ENCODE peak calls at places on chromosomes 12 and 14, in four cellular contexts. V is GM12878, H is K562, A is WTC11. E is an unnamed sample.

GRCh38 chr14:105660816-105661531 is 134.6 kb downstream of the TMEM121 start:
- DNase-seq in V (no peak), H (no peak), A (no peak), E (no peak)

GRCh38 chr12:64894827-64895475 is 70.5 kb downstream of the TBC1D30 start:
- DNase-seq in V (no peak), H (no peak), A (no peak), E (no peak)

GRCh38 chr12:94020335-94020734 is 128.0 kb upstream of the PLXNC1 start:
- DNase-seq in V (no peak), H (no peak), A (no peak), E (no peak)

GRCh38 chr12:127625372-127625771 is 641.6 kb upstream of the TMEM132C start:
- DNase-seq in V (no peak), H (no peak), A (no peak), E (no peak)

GRCh38 chr14:91241848-91242247 is 2.7 kb downstream of the GPR68 start:
- DNase-seq in V (peak), H (no peak), A (no peak), E (no peak)

GRCh38 chr14:88831285-88831684 is 6.8 kb downstream of the TTC8 start:
- DNase-seq in V (no peak), H (no peak), A (no peak), E (no peak)

GRCh38 chr12:6925543-6926279 is 2.0 kb upstream of the ATN1 start:
- DNase-seq in V (no peak), H (no peak), A (peak), E (peak)

GRCh38 chr12:20270557-20270956 is 97.8 kb upstream of the PDE3A start:
- DNase-seq in V (no peak), H (no peak), A (no peak), E (no peak)

GRCh38 chr12:76489737-76490136 is 69.8 kb downstream of the OSBPL8 start:
- DNase-seq in V (no peak), H (no peak), A (no peak), E (no peak)

GRCh38 chr14:72024043-72024407 is 91.8 kb downstream of the RGS6 start:
- DNase-seq in V (peak), H (peak), A (peak), E (peak)

GRCh38 chr14:76701981-76702380 is 59.3 kb upstream of the VASH1 start:
- DNase-seq in V (no peak), H (no peak), A (no peak), E (no peak)

GRCh38 chr12:57522887-57523705 is 472 bp downstream of the MBD6 start:
- DNase-seq in V (no peak), H (peak), A (peak), E (no peak)

GRCh38 chr12:12439636-12440035 is 82.8 kb downstream of the BORCS5 start:
- DNase-seq in V (no peak), H (no peak), A (no peak), E (no peak)

GRCh38 chr14:87066221-87066817 is 926.7 kb downstream of the GALC start:
- DNase-seq in V (no peak), H (no peak), A (no peak), E (no peak)

GRCh38 chr12:81022531-81022930 is 55.3 kb upstream of the ACSS3 start:
- DNase-seq in V (no peak), H (no peak), A (no peak), E (no peak)

GRCh38 chr12:102423447-102423846 is 56.9 kb downstream of the IGF1 start:
- DNase-seq in V (no peak), H (no peak), A (no peak), E (no peak)

GRCh38 chr12:64600164-64600561 is 10.1 kb upstream of the RASSF3 start:
- DNase-seq in V (no peak), H (no peak), A (no peak), E (no peak)

GRCh38 chr12:5907812-5908211 is 37.2 kb downstream of the ANO2 start:
- DNase-seq in V (no peak), H (no peak), A (no peak), E (no peak)

GRCh38 chr12:113325938-113326337 is 9.0 kb downstream of the SLC8B1 start:
- DNase-seq in V (no peak), H (no peak), A (no peak), E (no peak)

GRCh38 chr12:132279184-132279889 is 50.1 kb downstream of the GALNT9 start:
- DNase-seq in V (no peak), H (peak), A (no peak), E (peak)

GRCh38 chr14:54420478-54421116 is 20.6 kb downstream of the CNIH1 start:
- DNase-seq in V (no peak), H (peak), A (peak), E (peak)

GRCh38 chr14:59055439-59056045 is 132.9 kb upstream of the DAAM1 start:
- DNase-seq in V (peak), H (peak), A (peak), E (peak)

GRCh38 chr12:15963271-15963670 is 52.1 kb downstream of the DERA start:
- DNase-seq in V (no peak), H (no peak), A (no peak), E (no peak)

GRCh38 chr12:128856035-128856790 is 2.9 kb downstream of the GLT1D1 start:
- DNase-seq in V (peak), H (no peak), A (no peak), E (no peak)

GRCh38 chr12:65494537-65494936 is 216.1 kb downstream of the MSRB3 start:
- DNase-seq in V (no peak), H (no peak), A (no peak), E (no peak)

GRCh38 chr14:89015016-89015415 is 190.6 kb downstream of the TTC8 start:
- DNase-seq in V (no peak), H (no peak), A (no peak), E (no peak)

GRCh38 chr12:46349253-46349652 is 23.3 kb downstream of the SLC38A2 start:
- DNase-seq in V (no peak), H (no peak), A (no peak), E (no peak)

GRCh38 chr12:46354799-46355194 is 17.8 kb downstream of the SLC38A2 start:
- DNase-seq in V (no peak), H (no peak), A (no peak), E (no peak)

GRCh38 chr12:46354111-46354798 is 18.3 kb downstream of the SLC38A2 start:
- DNase-seq in V (no peak), H (no peak), A (no peak), E (no peak)

GRCh38 chr12:46351138-46351537 is 21.4 kb downstream of the SLC38A2 start:
- DNase-seq in V (no peak), H (no peak), A (no peak), E (no peak)

DNA sequence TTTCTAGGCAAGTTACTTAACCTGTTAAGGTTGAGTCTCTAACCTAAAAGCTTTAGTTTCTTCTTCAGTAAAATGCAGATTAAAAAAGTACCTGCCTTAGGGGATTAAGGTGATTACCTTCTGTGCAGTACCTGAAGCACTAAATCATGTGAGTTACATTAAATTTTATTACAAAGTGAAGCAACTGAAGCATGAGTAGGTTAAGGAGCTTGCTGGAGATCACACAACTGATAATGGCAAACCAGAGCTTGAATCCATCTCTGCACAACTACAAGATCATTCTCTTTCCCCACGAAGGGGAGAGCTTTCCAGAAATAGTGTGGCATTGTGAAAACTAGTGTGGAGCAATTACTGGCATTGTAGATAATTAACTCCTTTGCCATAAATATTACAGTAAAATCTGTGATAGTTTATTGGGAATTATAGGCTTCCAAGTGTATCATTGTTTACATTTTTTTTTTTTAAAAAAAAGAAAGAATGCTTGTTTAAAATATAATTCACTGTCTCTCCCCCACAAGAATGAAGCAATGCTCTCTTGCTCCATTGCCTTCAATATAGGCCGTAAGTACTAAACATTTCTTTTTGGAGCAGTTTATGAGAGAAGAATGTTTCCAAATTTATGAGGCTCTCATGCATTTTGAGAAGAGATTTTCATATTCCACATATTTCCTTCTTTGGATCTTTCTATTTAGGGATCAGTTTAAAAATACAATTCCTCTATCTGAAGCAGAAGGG is 20.5 kb downstream of the SLC38A2 start:
- DNase-seq in V (no peak), H (no peak), A (no peak), E (no peak)
- TF ChIP-seq USF1 in V (no peak), H (no peak), A (no peak), E (no peak)

DNA sequence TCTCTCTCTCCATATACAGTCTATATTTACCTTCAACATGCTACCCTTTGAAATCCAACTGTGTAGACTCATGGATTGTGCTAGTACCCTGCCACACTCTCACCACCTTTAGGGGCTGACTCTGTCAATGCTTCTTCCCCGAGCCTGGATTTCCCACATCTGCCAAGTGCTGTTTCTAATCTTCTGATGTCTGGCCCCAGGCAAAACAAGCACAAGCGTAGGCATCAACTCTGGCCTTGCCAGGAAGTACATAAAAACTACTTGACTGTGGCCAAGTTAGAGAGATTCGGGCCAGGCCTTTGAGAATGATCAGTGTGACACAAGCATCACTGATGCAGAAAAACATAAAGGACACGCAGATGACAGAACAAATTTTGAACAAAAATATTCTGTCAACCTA is 291.9 kb downstream of the TRHDE start:
- DNase-seq in V (no peak), H (no peak), A (no peak), E (no peak)
- TF ChIP-seq USF1 in V (no peak), H (no peak), A (no peak), E (no peak)

GRCh38 chr12:31478898-31479297 is 112.0 kb downstream of the DENND5B start:
- DNase-seq in V (no peak), H (no peak), A (no peak), E (no peak)

GRCh38 chr12:31481415-31481814 is 109.5 kb downstream of the DENND5B start:
- DNase-seq in V (no peak), H (no peak), A (no peak), E (no peak)

GRCh38 chr12:31478425-31478824 is 112.5 kb downstream of the DENND5B start:
- DNase-seq in V (no peak), H (no peak), A (no peak), E (no peak)

GRCh38 chr12:31477669-31478068 is 113.3 kb downstream of the DENND5B start:
- DNase-seq in V (peak), H (no peak), A (no peak), E (no peak)

DNA sequence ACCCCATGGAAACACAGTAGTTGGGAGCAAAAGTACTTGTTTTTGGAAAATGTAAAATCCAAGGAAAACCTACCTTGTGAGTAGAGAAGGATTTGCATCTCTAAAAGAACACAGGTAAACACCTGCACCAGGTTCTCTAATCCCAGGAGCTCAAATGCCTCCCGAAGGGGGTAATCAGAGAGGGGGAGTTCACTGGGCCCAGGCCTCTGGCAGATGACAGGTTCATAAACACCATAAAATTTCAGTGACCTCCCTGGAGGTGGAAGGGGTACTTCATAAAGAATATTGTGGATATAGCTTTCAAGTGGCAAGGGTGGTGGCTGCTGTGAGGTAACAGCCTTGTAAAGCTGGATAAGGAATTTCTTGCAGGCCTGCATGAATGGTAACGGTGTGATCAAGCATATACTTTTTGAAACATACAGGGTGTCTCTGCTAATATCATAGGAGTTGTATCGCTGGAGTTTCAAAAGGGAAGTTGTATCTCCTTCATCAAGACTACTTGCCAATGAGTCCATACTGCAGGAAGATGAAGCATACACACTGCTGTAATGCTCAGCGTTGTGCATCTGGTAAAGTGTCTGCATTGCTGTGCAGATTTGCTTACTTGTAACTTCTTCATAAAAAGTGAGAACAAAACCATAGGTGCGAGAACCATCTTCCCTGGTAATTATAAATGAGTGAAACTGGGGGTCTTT is 111.3 kb downstream of the DENND5B start:
- DNase-seq in V (no peak), H (no peak), A (no peak), E (no peak)
- TF ChIP-seq USF1 in V (no peak), H (no peak), A (no peak), E (no peak)

GRCh38 chr14:82796081-82796480 is 1262.4 kb upstream of the SEL1L start:
- DNase-seq in V (no peak), H (no peak), A (no peak), E (no peak)
- TF ChIP-seq USF1 in V (no peak), H (no peak), A (no peak), E (no peak)

E was measured in SK-N-SH.